ENCODE peak calls at places on chromosomes 3 and 15, in seven cellular contexts. K, A, H, T, O, N and X are unnamed samples. For H3K36me3, the result is how much of the 10 kb centered on the place peaks cover.

GRCh38 chr15:94455297-94455696 is 223.9 kb downstream of the MCTP2 start:
- DNase-seq in K (no peak), A (no peak), H (no peak), T (no peak), O (no peak), N (no peak), X (no peak)

GRCh38 chr15:77818484-77819270 is 186.0 kb upstream of the LINGO1 start:
- DNase-seq in K (no peak), A (no peak), H (no peak), T (no peak), O (no peak), N (no peak), X (no peak)

GRCh38 chr15:63287109-63287508 is 9.7 kb downstream of the APH1B start:
- DNase-seq in K (no peak), A (no peak), H (no peak), T (peak), O (no peak), N (no peak), X (no peak)

GRCh38 chr3:188431040-188431439 is 277.1 kb downstream of the LPP start:
- DNase-seq in K (no peak), A (no peak), H (no peak), T (no peak), O (no peak), N (no peak), X (no peak)

GRCh38 chr3:21484323-21485154 is 266.5 kb downstream of the ZNF385D start:
- DNase-seq in K (peak), A (peak), H (peak), T (peak), O (peak), N (peak), X (no peak)

GRCh38 chr3:30644615-30645014 is 38.2 kb downstream of the TGFBR2 start:
- DNase-seq in K (peak), A (peak), H (peak), T (peak), O (peak), N (peak), X (peak)

GRCh38 chr3:161266731-161267150 is 45.6 kb downstream of the NMD3 start:
- DNase-seq in K (peak), A (no peak), H (no peak), T (peak), O (no peak), N (no peak), X (no peak)

GRCh38 chr3:133509482-133509881 is 64.0 kb upstream of the CDV3 start:
- DNase-seq in K (no peak), A (no peak), H (no peak), T (no peak), O (no peak), N (no peak), X (no peak)

GRCh38 chr3:61299981-61300380 is 48.7 kb upstream of the FHIT start:
- DNase-seq in K (no peak), A (no peak), H (no peak), T (no peak), O (no peak), N (no peak), X (no peak)

GRCh38 chr15:64825081-64825430 is 391 bp downstream of the PIF1 start:
- DNase-seq in K (no peak), A (no peak), H (no peak), T (no peak), O (no peak), N (no peak), X (no peak)

GRCh38 chr3:22585504-22585903 is 617.6 kb upstream of the UBE2E2 start:
- DNase-seq in K (peak), A (no peak), H (no peak), T (no peak), O (no peak), N (no peak), X (no peak)

GRCh38 chr3:29554584-29554983 is 273.7 kb downstream of the RBMS3 start:
- DNase-seq in K (no peak), A (no peak), H (no peak), T (peak), O (no peak), N (no peak), X (no peak)

GRCh38 chr3:194121881-194122280 is 14.1 kb upstream of the HES1 start:
- DNase-seq in K (peak), A (no peak), H (no peak), T (peak), O (no peak), N (no peak), X (no peak)

GRCh38 chr3:25508901-25509300 is 80.8 kb downstream of the RARB start:
- DNase-seq in K (peak), A (no peak), H (no peak), T (peak), O (no peak), N (no peak), X (no peak)

GRCh38 chr15:87638554-87639083 is 617.9 kb downstream of the NTRK3 start:
- DNase-seq in K (no peak), A (no peak), H (no peak), T (no peak), O (no peak), N (no peak), X (no peak)

GRCh38 chr15:31327674-31328424 is 1.2 kb downstream of the KLF13 start:
- DNase-seq in K (peak), A (peak), H (peak), T (peak), O (peak), N (peak), X (peak)

GRCh38 chr3:36095238-36095637 is 285.1 kb upstream of the STAC start:
- DNase-seq in K (no peak), A (no peak), H (no peak), T (no peak), O (no peak), N (no peak), X (no peak)

GRCh38 chr3:24504765-24505164 is 10.1 kb upstream of the THRB start:
- DNase-seq in K (no peak), A (no peak), H (no peak), T (no peak), O (no peak), N (no peak), X (no peak)

GRCh38 chr15:43966646-43967045 is 139.8 kb downstream of the WDR76 start:
- DNase-seq in K (no peak), A (no peak), H (no peak), T (no peak), O (no peak), N (no peak), X (no peak)

GRCh38 chr3:135752851-135753250 is 212.7 kb upstream of the PPP2R3A start:
- DNase-seq in K (peak), A (no peak), H (no peak), T (no peak), O (no peak), N (no peak), X (no peak)

GRCh38 chr3:73525591-73525990 is 99.2 kb downstream of the PDZRN3 start:
- DNase-seq in K (no peak), A (no peak), H (no peak), T (no peak), O (no peak), N (no peak), X (no peak)

GRCh38 chr3:194081826-194082225 is 54.1 kb upstream of the HES1 start:
- DNase-seq in K (no peak), A (no peak), H (no peak), T (no peak), O (no peak), N (no peak), X (no peak)

GRCh38 chr3:53264718-53265117 is 8.9 kb upstream of the TKT start:
- DNase-seq in K (peak), A (no peak), H (no peak), T (no peak), O (peak), N (no peak), X (no peak)

GRCh38 chr3:175916151-175916946 is 1057.2 kb downstream of the NAALADL2 start:
- DNase-seq in K (no peak), A (no peak), H (no peak), T (no peak), O (no peak), N (no peak), X (no peak)
- H3K27ac ChIP-seq in K (no peak), A (no peak), H (no peak), T (no peak), O (no peak), N (no peak), X (no peak)

DNA sequence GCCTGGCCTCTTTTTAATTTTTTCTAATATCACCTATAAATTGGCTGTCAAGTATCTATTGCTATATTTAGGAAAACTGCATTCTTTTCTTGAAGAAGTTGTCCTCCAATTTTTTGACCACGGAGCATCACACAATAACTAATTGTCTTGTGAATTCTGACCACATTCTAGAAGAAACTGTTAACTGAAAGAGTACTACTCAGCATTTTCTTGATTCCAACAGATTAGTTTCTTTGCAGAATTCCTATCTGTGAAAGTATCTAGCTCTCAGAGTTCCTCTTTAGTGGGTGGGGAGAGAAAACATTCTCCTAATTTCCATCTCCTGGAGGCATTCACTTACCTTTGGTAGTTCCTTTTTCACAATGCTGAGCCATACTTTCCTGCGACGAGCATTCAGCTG is 31.1 kb downstream of the INO80 start:
- DNase-seq in K (no peak), A (no peak), H (no peak), T (no peak), O (no peak), N (no peak), X (no peak)
- H3K36me3 ChIP-seq in K (half or more), A (under half), H (half or more), T (under half), O (half or more), N (half or more), X (under half)

GRCh38 chr15:29102911-29103824 is 166.5 kb downstream of the NSMCE3 start:
- DNase-seq in K (no peak), A (no peak), H (no peak), T (no peak), O (peak), N (no peak), X (no peak)
- H3K4me3 ChIP-seq in K (no peak), A (peak), H (no peak), T (no peak), O (peak), N (peak), X (no peak)

GRCh38 chr3:152833089-152833488 is 1.8 kb upstream of the P2RY1 start:
- DNase-seq in K (no peak), A (no peak), H (no peak), T (no peak), O (no peak), N (no peak), X (no peak)

GRCh38 chr3:152832046-152832445 is 2.9 kb upstream of the P2RY1 start:
- DNase-seq in K (no peak), A (no peak), H (no peak), T (no peak), O (no peak), N (no peak), X (no peak)

GRCh38 chr3:152836269-152836668 is 1.3 kb downstream of the P2RY1 start:
- DNase-seq in K (no peak), A (no peak), H (no peak), T (no peak), O (no peak), N (no peak), X (no peak)

GRCh38 chr3:152835311-152836102 is 576 bp downstream of the P2RY1 start:
- DNase-seq in K (peak), A (peak), H (peak), T (peak), O (peak), N (peak), X (no peak)

DNA sequence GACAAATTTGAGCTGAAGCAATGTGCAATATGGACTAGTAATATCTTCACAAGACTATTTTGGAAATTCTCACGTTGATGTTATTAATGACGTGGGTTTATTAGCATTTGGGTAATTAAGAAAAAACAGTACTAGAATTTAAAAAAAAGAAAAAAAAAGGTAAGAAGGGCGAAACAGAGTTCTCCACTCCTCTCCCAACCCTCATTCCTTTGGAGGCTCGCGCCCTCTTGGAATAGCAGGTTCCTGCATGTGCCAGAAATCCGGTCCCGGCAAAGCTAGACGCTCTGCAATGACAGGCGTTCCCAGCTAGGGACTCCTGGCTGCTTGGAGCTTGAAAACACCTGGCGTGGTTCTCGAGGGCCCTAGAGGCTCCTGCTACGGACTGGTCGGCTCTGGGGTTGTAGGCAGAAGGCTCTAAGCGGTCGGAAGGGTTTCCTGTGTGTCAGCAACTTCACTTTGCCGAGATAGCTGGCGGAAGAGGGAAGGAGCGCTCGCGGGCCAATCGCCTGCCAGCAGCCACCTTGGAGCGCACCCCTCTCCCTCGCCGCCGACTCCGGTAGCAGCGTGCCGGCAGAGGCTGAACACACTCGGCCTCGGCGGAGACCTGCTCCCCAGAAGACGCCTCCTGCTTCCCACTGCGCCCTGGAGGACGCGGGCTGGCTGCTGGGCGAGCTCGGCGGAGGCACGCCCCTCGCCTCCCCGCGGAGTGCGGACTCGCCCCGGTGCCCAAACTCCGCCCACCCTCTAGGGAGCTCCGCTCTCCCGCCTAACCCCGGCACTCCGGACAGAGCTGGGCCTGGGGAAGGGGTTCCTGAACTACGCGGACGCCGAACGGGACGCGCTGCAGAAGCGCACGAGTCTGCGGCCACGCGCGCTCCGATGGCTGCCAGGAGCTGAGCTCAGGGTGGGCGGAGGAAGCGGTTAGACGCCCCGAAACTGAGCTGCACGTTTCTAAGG is at the start of gene P2RY1:
- DNase-seq in K (peak), A (peak), H (peak), T (peak), O (peak), N (peak), X (peak)
- H3K27ac ChIP-seq in K (no peak), A (no peak), H (peak), T (no peak), O (peak), N (peak), X (no peak)

DNA sequence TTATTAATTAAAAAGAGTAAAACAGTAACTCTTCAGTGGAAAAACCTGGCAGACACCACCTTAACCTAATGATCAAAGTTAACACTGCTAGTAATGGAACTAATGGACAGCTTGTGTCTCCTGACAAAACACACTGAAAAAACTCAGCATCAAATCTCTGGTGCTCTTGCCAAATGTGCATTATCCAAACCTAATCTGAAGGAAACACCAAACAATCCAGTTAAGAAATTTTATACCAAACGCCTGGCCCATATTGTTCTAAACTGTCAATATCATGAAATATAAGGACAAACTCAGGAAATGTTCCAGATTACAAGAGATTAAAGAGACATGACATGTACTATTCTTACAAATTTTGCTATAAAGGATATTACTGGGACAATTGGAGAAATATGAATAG is 10.4 kb downstream of the RSL24D1 start:
- DNase-seq in K (no peak), A (no peak), H (no peak), T (peak), O (no peak), N (no peak), X (no peak)
- H3K36me3 ChIP-seq in K (under half), A (under half), H (under half), T (under half), O (half or more), N (under half), X (half or more)

DNA sequence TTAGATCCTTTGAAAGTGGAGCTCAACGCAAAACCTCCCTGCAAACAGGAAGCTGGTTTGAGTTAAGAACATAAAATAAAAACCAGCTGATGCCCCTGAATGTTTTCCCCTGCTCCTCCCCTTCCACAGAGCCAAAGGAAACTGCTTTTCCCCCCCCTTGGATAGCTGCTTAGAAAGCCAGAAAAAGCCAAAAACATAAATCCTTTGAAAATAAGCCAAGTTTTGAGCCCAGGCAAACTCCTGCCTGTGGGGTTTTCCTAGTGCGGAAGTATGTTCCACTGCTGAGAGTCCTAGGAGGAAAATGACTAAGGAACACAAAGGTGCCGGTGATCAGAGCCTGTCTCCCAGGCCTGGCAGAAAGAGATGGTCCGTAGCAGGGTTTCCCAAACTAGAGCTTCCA is 22.2 kb downstream of the MAPKBP1 start:
- DNase-seq in K (peak), A (no peak), H (no peak), T (peak), O (no peak), N (no peak), X (no peak)
- H3K4me3 ChIP-seq in K (no peak), A (no peak), H (no peak), T (no peak), O (no peak), N (no peak), X (no peak)